ENCODE peak calls at places on chromosomes 13 and 19, in five cellular contexts. B, T, R, Z and C are unnamed samples. For H3K27me3, the result is how much of the 10 kb centered on the place peaks cover.

GRCh38 chr13:98129059-98129741 is 13.7 kb upstream of the FARP1 start:
- DNase-seq in B (no peak), T (no peak), R (no peak), Z (no peak), C (no peak)

GRCh38 chr19:47032171-47032811 is 12.7 kb downstream of the NPAS1 start:
- DNase-seq in B (no peak), T (peak), R (peak), Z (no peak), C (no peak)

GRCh38 chr19:40358773-40359172 is 10.3 kb downstream of the PLD3 start:
- DNase-seq in B (no peak), T (no peak), R (no peak), Z (no peak), C (no peak)

GRCh38 chr13:108961542-108962125 is 332.2 kb downstream of the MYO16 start:
- DNase-seq in B (no peak), T (no peak), R (no peak), Z (no peak), C (no peak)

GRCh38 chr13:48975101-48975925 is at the start of gene FNDC3A:
- DNase-seq in B (peak), T (no peak), R (peak), Z (peak), C (no peak)

GRCh38 chr19:7521551-7522071 is 813 bp upstream of the MCOLN1 start:
- DNase-seq in B (no peak), T (no peak), R (no peak), Z (no peak), C (no peak)

GRCh38 chr13:112961457-112962369 is 7.3 kb upstream of the MCF2L start:
- DNase-seq in B (peak), T (peak), R (no peak), Z (no peak), C (no peak)

GRCh38 chr13:73058432-73058740 is 419 bp upstream of the KLF5 start:
- DNase-seq in B (no peak), T (no peak), R (no peak), Z (no peak), C (no peak)

GRCh38 chr19:55688422-55689218 is 13.6 kb downstream of the EPN1 start:
- DNase-seq in B (no peak), T (peak), R (no peak), Z (no peak), C (no peak)

GRCh38 chr19:57675881-57676280 is 5.9 kb upstream of the ZNF551 start:
- DNase-seq in B (no peak), T (no peak), R (no peak), Z (no peak), C (no peak)

GRCh38 chr19:5131866-5132561 is 163.1 kb downstream of the KDM4B start:
- DNase-seq in B (no peak), T (peak), R (peak), Z (no peak), C (no peak)

GRCh38 chr19:34844254-34844653 is 71.2 kb upstream of the ZNF599 start:
- DNase-seq in B (no peak), T (no peak), R (no peak), Z (no peak), C (no peak)

GRCh38 chr13:107563099-107563925 is 652.0 kb downstream of the LIG4 start:
- DNase-seq in B (no peak), T (no peak), R (no peak), Z (no peak), C (no peak)

GRCh38 chr19:7326105-7326877 is 22.4 kb upstream of the ARHGEF18 start:
- DNase-seq in B (no peak), T (no peak), R (no peak), Z (no peak), C (no peak)

GRCh38 chr19:18300930-18301717 is 19.7 kb upstream of the JUND start:
- DNase-seq in B (no peak), T (peak), R (peak), Z (peak), C (peak)

GRCh38 chr19:18317998-18318800 is 4.7 kb downstream of the LSM4 start:
- DNase-seq in B (no peak), T (peak), R (no peak), Z (no peak), C (no peak)

GRCh38 chr19:4174212-4174894 is 8.0 kb downstream of the SIRT6 start:
- DNase-seq in B (no peak), T (no peak), R (no peak), Z (no peak), C (no peak)

GRCh38 chr19:17762505-17763229 is 11.4 kb downstream of the FCHO1 start:
- DNase-seq in B (no peak), T (no peak), R (no peak), Z (no peak), C (no peak)

GRCh38 chr19:2469102-2469914 is 6.6 kb upstream of the GADD45B start:
- DNase-seq in B (no peak), T (no peak), R (no peak), Z (no peak), C (no peak)

GRCh38 chr13:37788346-37788745 is 81.2 kb downstream of the TRPC4 start:
- DNase-seq in B (no peak), T (no peak), R (no peak), Z (no peak), C (no peak)

GRCh38 chr19:49442354-49442753 is 1.0 kb upstream of the SLC17A7 start:
- DNase-seq in B (peak), T (no peak), R (peak), Z (peak), C (no peak)

GRCh38 chr19:18737337-18737953 is 53.7 kb downstream of the COMP start:
- DNase-seq in B (no peak), T (no peak), R (no peak), Z (no peak), C (no peak)

GRCh38 chr19:18290250-18291018 is 9.0 kb upstream of the JUND start:
- DNase-seq in B (no peak), T (no peak), R (no peak), Z (no peak), C (no peak)

GRCh38 chr13:28621439-28621838 is 37.5 kb upstream of the POMP start:
- DNase-seq in B (no peak), T (no peak), R (no peak), Z (no peak), C (no peak)

GRCh38 chr19:5115771-5116202 is 146.9 kb downstream of the KDM4B start:
- DNase-seq in B (no peak), T (no peak), R (no peak), Z (no peak), C (no peak)

GRCh38 chr19:10321417-10321797 is 5.6 kb upstream of the FDX2 start:
- DNase-seq in B (no peak), T (peak), R (no peak), Z (no peak), C (no peak)

GRCh38 chr19:49473868-49474544 is at the start of gene FLT3LG:
- DNase-seq in B (peak), T (peak), R (peak), Z (peak), C (no peak)

GRCh38 chr13:43119206-43119605 is 95.8 kb downstream of the DNAJC15 start:
- DNase-seq in B (no peak), T (peak), R (no peak), Z (no peak), C (no peak)

DNA sequence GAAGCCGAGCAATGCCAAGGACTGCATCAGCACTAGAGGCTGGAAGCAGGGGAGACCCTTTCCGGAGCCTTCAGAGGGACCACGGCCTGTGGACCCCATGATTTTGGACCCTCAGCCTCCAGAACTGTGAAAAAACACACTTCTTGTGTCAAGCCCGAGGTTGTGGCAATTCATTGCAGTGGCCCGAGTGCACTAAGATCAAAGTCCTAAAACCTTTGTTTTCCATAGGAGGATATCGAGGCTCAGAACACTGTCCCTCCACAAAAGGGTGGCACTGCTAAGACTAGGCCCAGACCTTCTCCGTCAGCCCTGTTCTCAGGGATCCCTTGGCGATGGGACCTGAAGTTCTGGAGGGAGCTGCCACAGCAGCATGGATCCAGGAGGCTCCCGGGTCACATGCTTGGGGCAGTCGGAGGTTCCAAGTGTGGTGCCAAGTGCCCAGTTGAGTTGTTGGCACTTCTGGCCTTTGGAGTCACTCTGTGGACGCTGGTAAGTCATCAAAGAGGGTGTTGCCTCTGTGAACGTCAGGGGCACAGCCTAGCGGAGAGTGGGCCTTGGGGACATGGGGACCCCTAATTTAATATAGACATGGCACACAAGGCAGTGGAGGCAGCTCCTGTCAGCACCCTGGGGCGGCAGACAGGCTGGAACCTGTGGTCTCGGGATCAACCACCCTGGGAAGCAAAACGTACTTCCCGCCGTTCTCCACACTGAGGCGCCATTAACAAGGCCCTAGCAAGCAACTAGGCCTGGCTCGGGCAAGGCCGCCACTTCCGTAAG is 199.2 kb downstream of the COL4A1 start:
- DNase-seq in B (peak), T (no peak), R (no peak), Z (no peak), C (no peak)
- TF ChIP-seq CTCF in B (no peak), T (no peak), R (no peak), Z (no peak), C (no peak)

GRCh38 chr19:38728752-38729541 is 15.3 kb downstream of the CAPN12 start:
- DNase-seq in B (no peak), T (peak), R (no peak), Z (no peak), C (no peak)

GRCh38 chr19:38726284-38726673 is 18.0 kb downstream of the CAPN12 start:
- DNase-seq in B (no peak), T (no peak), R (no peak), Z (no peak), C (no peak)

GRCh38 chr19:38727868-38728660 is 16.2 kb downstream of the CAPN12 start:
- DNase-seq in B (no peak), T (peak), R (no peak), Z (no peak), C (no peak)

GRCh38 chr19:38726761-38727301 is 17.4 kb downstream of the CAPN12 start:
- DNase-seq in B (no peak), T (peak), R (no peak), Z (no peak), C (no peak)

GRCh38 chr19:38727306-38727867 is 16.9 kb downstream of the CAPN12 start:
- DNase-seq in B (no peak), T (no peak), R (no peak), Z (no peak), C (no peak)
- H3K27ac ChIP-seq in B (no peak), T (peak), R (no peak), Z (peak), C (peak)

GRCh38 chr19:834216-834615 is 6.6 kb downstream of the AZU1 start:
- DNase-seq in B (peak), T (no peak), R (no peak), Z (no peak), C (no peak)
- H3K27me3 ChIP-seq in B (half or more), T (under half), R (under half), Z (under half), C (under half)

GRCh38 chr13:46716821-46717220 is 80.1 kb downstream of the ESD start:
- DNase-seq in B (no peak), T (no peak), R (no peak), Z (no peak), C (no peak)

GRCh38 chr13:46715363-46715762 is 81.6 kb downstream of the ESD start:
- DNase-seq in B (no peak), T (no peak), R (no peak), Z (no peak), C (no peak)

GRCh38 chr13:46717275-46717674 is 79.7 kb downstream of the ESD start:
- DNase-seq in B (no peak), T (no peak), R (no peak), Z (no peak), C (no peak)

GRCh38 chr13:46712524-46712923 is 84.4 kb downstream of the ESD start:
- DNase-seq in B (no peak), T (no peak), R (no peak), Z (no peak), C (no peak)
- TF ChIP-seq CTCF in B (no peak), T (no peak), R (no peak), Z (no peak), C (no peak)

DNA sequence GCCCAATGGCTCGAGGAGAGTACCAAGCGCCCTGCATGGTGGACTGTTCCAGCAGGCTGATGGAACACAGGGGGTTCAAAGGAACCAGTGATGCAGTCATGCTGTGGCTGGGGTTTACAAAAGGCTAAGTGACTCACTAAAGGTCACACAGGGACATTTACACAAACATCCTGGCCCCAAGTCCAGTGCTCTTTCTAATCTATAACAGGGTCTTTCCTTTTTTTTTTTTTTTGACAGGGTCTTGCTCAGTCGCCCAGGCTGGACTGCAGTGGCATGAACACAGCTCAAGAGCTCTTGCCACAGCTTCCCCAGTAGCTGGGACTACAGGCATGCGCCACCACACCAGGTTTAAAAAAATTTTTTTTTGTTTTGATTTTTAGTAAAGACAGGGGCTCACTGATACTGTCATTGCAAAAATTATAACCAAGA is 2.8 kb upstream of the SLC25A15 start:
- DNase-seq in B (peak), T (no peak), R (no peak), Z (peak), C (no peak)
- H3K27ac ChIP-seq in B (no peak), T (no peak), R (peak), Z (no peak), C (no peak)

GRCh38 chr13:111344471-111345191 is 24.2 kb downstream of the TEX29 start:
- DNase-seq in B (no peak), T (peak), R (peak), Z (peak), C (no peak)

GRCh38 chr13:111342716-111343115 is 22.3 kb downstream of the TEX29 start:
- DNase-seq in B (no peak), T (no peak), R (no peak), Z (peak), C (no peak)

GRCh38 chr13:111341886-111342285 is 21.4 kb downstream of the TEX29 start:
- DNase-seq in B (no peak), T (no peak), R (no peak), Z (peak), C (no peak)

GRCh38 chr13:111345682-111346081 is 25.2 kb downstream of the TEX29 start:
- DNase-seq in B (no peak), T (peak), R (no peak), Z (peak), C (no peak)

DNA sequence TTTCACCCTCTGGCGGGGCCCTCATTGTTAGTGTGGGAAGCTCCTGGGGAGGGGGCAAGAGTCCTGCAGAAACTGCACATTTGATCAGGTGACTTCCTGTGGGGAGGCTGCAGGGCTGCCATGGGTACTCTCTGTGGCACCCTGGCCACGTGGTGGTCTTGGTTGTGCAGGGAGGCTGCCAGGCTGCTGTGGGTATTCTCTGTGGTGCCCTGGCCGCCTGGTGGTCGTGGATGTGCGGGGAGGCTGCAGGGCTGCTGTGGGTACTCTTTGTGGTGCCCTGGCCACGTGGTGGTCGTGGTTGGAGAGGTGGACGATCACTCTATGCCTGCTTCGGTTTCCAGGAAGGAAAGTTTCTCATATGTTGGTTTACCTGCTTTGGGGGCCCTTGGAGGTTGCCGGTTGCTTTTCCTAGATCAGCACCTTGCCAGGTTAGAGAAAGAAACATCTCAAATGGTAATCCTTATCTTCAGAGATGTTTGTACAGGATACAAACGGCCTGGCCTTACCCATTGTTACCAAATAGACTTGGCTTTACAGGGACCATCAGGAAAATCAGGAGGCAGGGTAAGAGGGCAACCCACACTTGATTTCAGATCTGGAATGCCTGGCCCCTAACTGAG is 22.9 kb downstream of the TEX29 start:
- DNase-seq in B (no peak), T (peak), R (no peak), Z (peak), C (no peak)
- H3K27me3 ChIP-seq in B (under half), T (under half), R (under half), Z (under half), C (under half)

DNA sequence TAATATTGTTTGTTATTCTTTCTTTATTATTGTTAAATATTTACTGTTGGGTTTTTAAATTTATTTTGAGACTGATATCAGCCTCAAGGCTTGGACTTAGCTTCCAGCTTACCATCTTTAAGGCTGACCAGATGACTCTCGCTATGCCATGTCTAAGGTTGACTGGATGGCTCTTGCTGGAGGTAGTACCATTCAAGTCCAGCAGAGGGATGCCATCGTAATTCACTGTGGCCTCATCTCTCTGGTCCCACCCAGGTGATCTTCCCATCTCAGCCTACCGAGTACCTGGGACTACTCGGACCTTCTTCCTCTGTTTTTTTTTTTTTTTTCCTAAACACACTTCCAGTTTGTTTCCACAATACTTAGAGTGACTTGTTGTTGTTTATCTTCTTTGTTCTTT is 41.7 kb upstream of the ZNF91 start:
- DNase-seq in B (no peak), T (no peak), R (no peak), Z (no peak), C (no peak)
- TF ChIP-seq CTCF in B (no peak), T (no peak), R (no peak), Z (no peak), C (no peak)

DNA sequence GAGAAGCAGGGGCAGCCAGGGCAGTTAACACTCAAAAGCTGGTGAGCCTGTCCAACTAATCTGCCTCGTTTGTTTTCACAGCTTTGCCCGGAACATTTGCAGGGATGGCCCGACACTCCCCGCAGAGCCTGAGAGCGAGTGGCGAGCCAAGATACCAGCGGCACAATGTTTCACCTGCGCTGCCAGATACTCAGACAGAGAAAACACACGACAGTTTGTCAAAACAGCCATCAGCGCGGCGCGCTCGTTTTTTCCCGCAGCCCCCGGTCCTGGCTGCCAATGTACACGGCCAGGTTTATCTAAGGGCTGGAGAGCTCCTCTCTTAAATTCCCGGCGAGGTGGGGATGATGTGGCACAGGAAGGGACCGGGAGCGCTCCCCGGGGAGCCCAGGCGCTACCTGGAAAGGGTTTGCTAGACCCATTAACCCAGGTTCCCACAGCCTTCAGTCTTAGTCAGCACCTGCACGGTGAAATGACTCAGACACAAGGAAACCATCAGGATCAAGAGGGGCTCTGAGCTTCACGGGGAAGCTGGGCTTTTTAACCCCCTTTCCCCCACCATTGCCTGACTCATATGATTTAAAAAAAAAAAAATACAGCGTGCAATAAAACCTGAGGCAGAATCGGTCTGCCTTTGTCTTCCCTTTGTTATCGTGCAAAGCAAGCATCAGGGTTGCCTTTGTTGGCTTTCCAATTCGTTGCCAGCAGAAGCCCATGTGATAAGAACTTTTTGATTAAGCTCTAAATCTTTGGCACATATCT is 186.2 kb downstream of the EFNB2 start:
- DNase-seq in B (no peak), T (peak), R (peak), Z (peak), C (no peak)
- H3K27ac ChIP-seq in B (no peak), T (peak), R (peak), Z (no peak), C (no peak)

DNA sequence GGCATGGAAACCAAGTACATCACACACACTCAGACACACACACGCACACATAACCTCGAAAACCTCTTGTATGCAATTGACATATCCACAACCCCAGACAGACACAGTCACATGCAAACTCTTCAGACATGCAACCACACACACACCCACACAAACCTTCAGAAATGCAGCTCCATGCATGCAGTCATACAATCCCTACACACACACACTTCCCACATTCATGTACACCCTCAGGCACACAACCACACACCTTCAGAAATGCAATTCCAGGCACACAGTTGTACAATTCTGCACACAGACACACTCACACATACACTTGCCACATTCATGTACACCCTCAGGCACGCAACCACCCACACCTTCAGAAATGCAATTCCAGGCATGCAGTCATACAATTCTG is 1.3 kb downstream of the SLC1A6 start:
- DNase-seq in B (no peak), T (no peak), R (no peak), Z (no peak), C (no peak)
- H3K27me3 ChIP-seq in B (half or more), T (under half), R (under half), Z (under half), C (under half)

GRCh38 chr13:94968040-94968756 is 255.9 kb upstream of the SOX21 start:
- DNase-seq in B (no peak), T (peak), R (no peak), Z (no peak), C (no peak)
- TF ChIP-seq CTCF in B (no peak), T (no peak), R (no peak), Z (no peak), C (no peak)